ENCODE peak calls at places on chromosomes 5 and 9, in five cellular contexts. L, H, C, P and I are unnamed samples.

GRCh38 chr9:120438111-120438510 is 141.9 kb downstream of the CDK5RAP2 start:
- DNase-seq in P (peak), C (no peak), L (no peak), H (no peak), I (no peak)

GRCh38 chr5:115170924-115171510 is 1.3 kb upstream of the TRIM36 start:
- DNase-seq in L (no peak), P (no peak), H (no peak), C (no peak), I (no peak)

GRCh38 chr9:121717141-121717749 is 65.8 kb downstream of the DAB2IP start:
- DNase-seq in C (no peak), H (no peak), P (no peak), L (no peak), I (no peak)

GRCh38 chr5:116905885-116906284 is 331.3 kb upstream of the SEMA6A start:
- DNase-seq in L (no peak), C (no peak), H (no peak), P (no peak), I (no peak)

GRCh38 chr5:109029847-109030246 is 282.1 kb downstream of the FER start:
- DNase-seq in H (no peak), C (no peak), P (no peak), L (no peak), I (no peak)

GRCh38 chr5:3891118-3891517 is 295.5 kb downstream of the IRX1 start:
- DNase-seq in P (no peak), L (no peak), C (no peak), H (no peak), I (no peak)

GRCh38 chr5:172055421-172055820 is 49.0 kb upstream of the FBXW11 start:
- DNase-seq in L (no peak), C (no peak), H (no peak), P (no peak), I (no peak)

GRCh38 chr5:133925866-133926488 is 42.4 kb downstream of the C5orf15 start:
- DNase-seq in C (no peak), P (no peak), H (no peak), L (no peak), I (peak)

GRCh38 chr9:2745560-2746380 is 28.5 kb downstream of the KCNV2 start:
- DNase-seq in L (no peak), P (no peak), C (no peak), H (no peak), I (peak)

GRCh38 chr9:130118841-130119520 is 53.2 kb upstream of the NCS1 start:
- DNase-seq in P (no peak), H (no peak), L (no peak), C (no peak), I (peak)

GRCh38 chr5:169742773-169743296 is 105.8 kb downstream of the DOCK2 start:
- DNase-seq in C (no peak), P (no peak), H (no peak), L (no peak), I (peak)

GRCh38 chr9:89149726-89150125 is 28.9 kb downstream of the SHC3 start:
- DNase-seq in H (no peak), P (no peak), L (no peak), C (no peak), I (peak)